ENCODE peak calls at places on chromosome 22, in eight cellular contexts. N is upper lobe of right lung; X is NCI-H460; F is ureter; J is stimulated activated CD8-positive, alpha-beta memory T cell treated with anti-CD3 and anti-CD28 coated beads, Interleukin-15, amount 100 ng/mL, for 4 hours; I is head of caudate nucleus; K is Right ventricle myocardium superior; T is HuH-7.5. D is an unnamed sample.

GRCh38 chr22:47851586-47851985 is 1089.1 kb downstream of the TBC1D22A start:
- DNase-seq in K (no peak), X (no peak), T (no peak), I (no peak), J (no peak), F (no peak), N (no peak), D (no peak)

GRCh38 chr22:43776081-43776670 is 35.9 kb downstream of the EFCAB6 start:
- DNase-seq in J (no peak), T (no peak), X (no peak), F (no peak), K (no peak), N (no peak), I (no peak), D (no peak)

GRCh38 chr22:46033256-46034200 is 56.6 kb upstream of the WNT7B start:
- DNase-seq in K (peak; percentile 11), I (peak; percentile 6), X (no peak), J (no peak), N (no peak), T (no peak), F (no peak), D (no peak)

GRCh38 chr22:44732017-44732561 is 20.3 kb upstream of the ARHGAP8 start:
- DNase-seq in F (no peak), T (no peak), I (no peak), J (no peak), N (no peak), K (no peak), X (no peak), D (no peak)

GRCh38 chr22:42560781-42561180 is 7.0 kb downstream of the SERHL2 start:
- DNase-seq in J (no peak), K (peak; percentile 26), F (no peak), N (no peak), X (peak; percentile 14), T (no peak), I (no peak), D (no peak)

GRCh38 chr22:35542972-35543516 is 2.4 kb downstream of the RASD2 start:
- DNase-seq in X (no peak), F (no peak), J (no peak), N (no peak), T (no peak), K (no peak), I (no peak), D (no peak)

GRCh38 chr22:17675584-17675983 is 37.0 kb downstream of the BCL2L13 start:
- DNase-seq in I (no peak), F (no peak), T (no peak), K (no peak), X (no peak), N (no peak), J (no peak), D (no peak)

GRCh38 chr22:31001124-31001770 is 32.2 kb downstream of the TUG1 start:
- DNase-seq in I (no peak), N (no peak), X (no peak), J (no peak), T (no peak), K (no peak), F (no peak), D (no peak)

GRCh38 chr22:23538502-23538860 is 41.6 kb downstream of the IGLL1 start:
- DNase-seq in I (peak; percentile 14), K (no peak), T (no peak), J (no peak), X (no peak), N (peak; percentile 30), F (no peak), D (no peak)

GRCh38 chr22:39087098-39087497 is 9.9 kb upstream of the APOBEC3H start:
- DNase-seq in I (no peak), F (no peak), J (no peak), K (no peak), N (no peak), X (no peak), T (no peak), D (no peak)

GRCh38 chr22:30079952-30080533 is at the start of gene HORMAD2:
- DNase-seq in I (peak; percentile 49), T (no peak), F (no peak), X (no peak), N (peak; percentile 81), J (no peak), K (peak; percentile 48), D (no peak)

GRCh38 chr22:24408630-24409029 is 18.8 kb upstream of the ADORA2A start:
- DNase-seq in F (no peak), N (no peak), T (no peak), X (no peak), J (no peak), I (no peak), K (peak; percentile 43), D (no peak)

GRCh38 chr22:45977003-45977395 is at the start of gene WNT7B:
- DNase-seq in N (peak; percentile 88), T (no peak), I (no peak), F (peak; percentile 85), K (no peak), J (no peak), X (no peak), D (no peak)

GRCh38 chr22:23325183-23325582 is 144.9 kb downstream of the BCR start:
- DNase-seq in F (no peak), J (no peak), X (no peak), I (no peak), T (no peak), K (no peak), N (no peak), D (no peak)

GRCh38 chr22:31210830-31211503 is 1.1 kb upstream of the LIMK2 start:
- DNase-seq in X (peak; percentile 83), I (no peak), T (no peak), K (peak; percentile 43), F (peak; percentile 64), J (no peak), N (no peak), D (no peak)

GRCh38 chr22:21726650-21727049 is 8.9 kb downstream of the YPEL1 start:
- DNase-seq in N (no peak), T (peak; percentile 61), F (no peak), X (peak; percentile 27), I (no peak), K (peak; percentile 27), J (no peak), D (peak; percentile 62)

GRCh38 chr22:46824348-46824909 is 62.0 kb downstream of the TBC1D22A start:
- DNase-seq in X (no peak), F (no peak), K (no peak), J (no peak), N (no peak), I (no peak), T (no peak), D (no peak)

GRCh38 chr22:44024288-44024908 is at the start of gene PARVB:
- DNase-seq in J (peak; percentile 12), N (peak; percentile 70), F (no peak), K (peak; percentile 69), X (no peak), I (peak; percentile 31), T (peak; percentile 42), D (peak; percentile 31)

GRCh38 chr22:36734171-36735058 is 30.9 kb upstream of the CACNG2 start:
- DNase-seq in I (no peak), N (peak; percentile 58), X (no peak), T (no peak), J (no peak), F (no peak), K (no peak), D (no peak)

GRCh38 chr22:45493286-45493771 is 9.4 kb upstream of the FBLN1 start:
- DNase-seq in I (no peak), T (no peak), F (no peak), J (no peak), X (no peak), K (peak; percentile 45), N (peak; percentile 37), D (no peak)

GRCh38 chr22:44916281-44917231 is 93.2 kb downstream of the PHF21B start:
- DNase-seq in X (no peak), N (peak; percentile 54), J (no peak), K (peak; percentile 25), F (no peak), T (no peak), I (no peak), D (no peak)

GRCh38 chr22:26453195-26453594 is 24.1 kb downstream of the ASPHD2 start:
- DNase-seq in N (no peak), K (no peak), J (no peak), F (no peak), X (no peak), T (no peak), I (no peak), D (no peak)

GRCh38 chr22:50176850-50177536 is 6.5 kb downstream of the PANX2 start:
- DNase-seq in N (no peak), I (no peak), F (no peak), K (no peak), X (no peak), J (no peak), T (no peak), D (no peak)

GRCh38 chr22:24485608-24486007 is 9.5 kb upstream of the UPB1 start:
- DNase-seq in F (no peak), N (no peak), X (no peak), I (no peak), K (no peak), J (no peak), T (no peak), D (no peak)

GRCh38 chr22:22993184-22993583 is 77.1 kb upstream of the GNAZ start:
- DNase-seq in X (no peak), I (no peak), N (no peak), J (no peak), K (no peak), T (no peak), F (no peak), D (no peak)

GRCh38 chr22:27632451-27633295 is 168.9 kb downstream of the MN1 start:
- DNase-seq in I (no peak), T (peak; percentile 65), N (no peak), K (peak; percentile 82), X (no peak), F (no peak), J (no peak), D (no peak)

GRCh38 chr22:41485033-41485432 is 16.1 kb downstream of the ACO2 start:
- DNase-seq in J (no peak), N (no peak), T (no peak), I (no peak), K (no peak), F (no peak), X (no peak), D (no peak)

GRCh38 chr22:22086501-22087158 is 104.0 kb upstream of the TOP3B start:
- DNase-seq in K (no peak), F (no peak), X (no peak), N (no peak), J (no peak), I (no peak), T (no peak), D (no peak)

GRCh38 chr22:22368516-22368915 is 123.9 kb downstream of the VPREB1 start:
- DNase-seq in N (no peak), X (no peak), K (no peak), F (no peak), T (no peak), I (peak; percentile 44), J (no peak), D (no peak)

GRCh38 chr22:41917375-41917905 is 2.6 kb upstream of the SHISA8 start:
- DNase-seq in N (no peak), X (no peak), F (no peak), J (no peak), K (no peak), I (no peak), T (no peak), D (no peak)

GRCh38 chr22:46640293-46640692 is 20.1 kb downstream of the GRAMD4 start:
- DNase-seq in I (no peak), F (no peak), T (no peak), K (no peak), J (no peak), X (no peak), N (no peak), D (no peak)

GRCh38 chr22:38041760-38042584 is 15.2 kb upstream of the PICK1 start:
- DNase-seq in F (no peak), X (no peak), J (no peak), I (no peak), K (no peak), T (no peak), N (no peak), D (no peak)

GRCh38 chr22:20607157-20607907 is 99.9 kb downstream of the MED15 start:
- DNase-seq in F (no peak), T (no peak), J (no peak), X (no peak), I (no peak), K (no peak), N (no peak), D (no peak)

GRCh38 chr22:43829904-43830851 is 18.1 kb upstream of the EFCAB6 start:
- DNase-seq in T (no peak), J (no peak), K (peak; percentile 91), N (peak; percentile 71), I (no peak), F (no peak), X (no peak), D (no peak)

D was measured in GM12891.